ENCODE peak calls at places on chromosomes 12 and 14, in ten cellular contexts. I is stimulated activated CD4-positive, alpha-beta T cell treated with anti-CD3 and anti-CD28 coated beads, Interleukin-4, amount 100 ng/mL, for 48 hours; R is body of pancreas; X is EL; H is activated T-cell treated with anti-CD3 and anti-CD28 coated beads for 24 hours; V is foreskin melanocyte; Q is cardiac fibroblast; S is activated CD4-positive, CD25-positive, alpha-beta regulatory T cell treated with anti-CD3 and anti-CD28 coated beads, Interleukin-2, amount 50 U/mL, for 16 hours; W is kidney glomerular epithelial cell; E is neural crest cell. U is an unnamed sample.

GRCh38 chr14:64928239-64929002 is 14.1 kb downstream of the GPX2 start:
- DNase-seq in Q (no peak), S (no peak), I (no peak), H (no peak), X (no peak), R (no peak), E (no peak), W (no peak), V (no peak), U (no peak)

GRCh38 chr14:61444215-61444768 is 122.9 kb downstream of the PRKCH start:
- DNase-seq in R (peak), S (peak), V (no peak), I (no peak), H (peak), Q (no peak), X (no peak), E (no peak), W (no peak), U (no peak)

GRCh38 chr14:75715926-75716780 is 55.1 kb downstream of the TTLL5 start:
- DNase-seq in W (peak), X (peak), H (no peak), Q (peak), R (no peak), I (no peak), E (no peak), V (no peak), S (no peak), U (peak)

GRCh38 chr12:12542286-12542685 is 20.4 kb downstream of the DUSP16 start:
- DNase-seq in W (no peak), V (no peak), E (no peak), Q (no peak), I (no peak), S (no peak), X (no peak), H (no peak), R (no peak), U (no peak)

GRCh38 chr12:6563448-6564050 is 4.5 kb downstream of the NOP2 start:
- DNase-seq in H (peak), R (peak), I (peak), S (peak), E (peak), X (peak), W (no peak), Q (peak), V (no peak), U (peak)

GRCh38 chr12:110921262-110921661 is 883 bp upstream of the MYL2 start:
- DNase-seq in S (no peak), E (no peak), Q (peak), V (no peak), W (no peak), H (no peak), R (no peak), I (no peak), X (peak), U (peak)

GRCh38 chr12:70366581-70367267 is 634 bp downstream of the KCNMB4 start:
- DNase-seq in V (no peak), I (peak), W (no peak), S (peak), Q (peak), H (peak), E (peak), R (peak), X (peak), U (peak)

GRCh38 chr14:64801800-64802199 is 77.9 kb downstream of the SPTB start:
- DNase-seq in X (peak), I (no peak), Q (peak), V (no peak), W (peak), H (no peak), S (no peak), E (peak), R (no peak), U (peak)

GRCh38 chr14:72892879-72893635 is 844 bp downstream of the DPF3 start:
- DNase-seq in Q (peak), W (no peak), X (peak), S (no peak), R (peak), I (no peak), E (peak), H (no peak), V (peak), U (peak)

GRCh38 chr14:70709726-70710382 is 68.1 kb downstream of the TTC9 start:
- DNase-seq in Q (no peak), X (no peak), S (no peak), V (no peak), W (no peak), E (no peak), R (no peak), H (no peak), I (no peak), U (peak)

GRCh38 chr14:102813691-102814090 is 36.4 kb downstream of the TRAF3 start:
- DNase-seq in X (no peak), I (no peak), V (no peak), E (no peak), W (no peak), Q (no peak), R (no peak), H (no peak), S (no peak), U (no peak)

GRCh38 chr12:96648941-96649340 is 159.6 kb downstream of the CFAP54 start:
- DNase-seq in R (no peak), S (no peak), X (no peak), I (no peak), Q (no peak), W (no peak), H (no peak), V (no peak), E (no peak), U (no peak)

GRCh38 chr12:42187799-42188198 is 43.1 kb upstream of the GXYLT1 start:
- DNase-seq in X (no peak), R (no peak), S (no peak), I (no peak), V (no peak), W (no peak), Q (peak), H (no peak), E (no peak), U (no peak)

GRCh38 chr12:130162771-130163460 is 652 bp downstream of the FZD10 start:
- DNase-seq in H (no peak), S (no peak), W (no peak), X (no peak), V (no peak), Q (no peak), E (no peak), R (no peak), I (no peak), U (peak)